ENCODE peak calls at places on chromosomes 16 and 17, in seven cellular contexts. D, Q, W, A, G, I and C are unnamed samples.

GRCh38 chr17:78925234-78925633 is at the start of gene TIMP2:
- DNase-seq in D (peak; percentile 89), Q (peak; percentile 83), W (peak; percentile 20), A (no peak), G (peak; percentile 91), I (peak; percentile 62), C (no peak)

GRCh38 chr17:77828749-77829539 is 129.6 kb upstream of the TNRC6C start:
- DNase-seq in D (no peak), Q (no peak), W (no peak), A (no peak), G (no peak), I (no peak), C (no peak)

GRCh38 chr16:9053006-9053601 is 38.3 kb upstream of the HAPSTR1 start:
- DNase-seq in D (peak; percentile 51), Q (peak; percentile 38), W (no peak), A (no peak), G (peak; percentile 53), I (no peak), C (no peak)

GRCh38 chr16:30997887-30998711 is 12.3 kb downstream of the STX1B start:
- DNase-seq in D (no peak), Q (no peak), W (no peak), A (no peak), G (no peak), I (no peak), C (no peak)

GRCh38 chr16:67279296-67280089 is at the start of gene PLEKHG4:
- DNase-seq in D (peak; percentile 80), Q (peak; percentile 48), W (peak; percentile 70), A (no peak), G (peak; percentile 88), I (peak; percentile 70), C (no peak)

GRCh38 chr16:2365895-2366294 is 25.4 kb upstream of the ABCA3 start:
- DNase-seq in D (no peak), Q (no peak), W (no peak), A (no peak), G (no peak), I (no peak), C (no peak)

GRCh38 chr16:55496509-55497145 is 12.2 kb upstream of the LPCAT2 start:
- DNase-seq in D (no peak), Q (no peak), W (no peak), A (no peak), G (no peak), I (no peak), C (no peak)

GRCh38 chr17:7479389-7480192 is at the start of gene ZBTB4:
- DNase-seq in D (peak; percentile 72), Q (no peak), W (no peak), A (no peak), G (peak; percentile 81), I (no peak), C (no peak)

GRCh38 chr17:37476431-37477130 is 13.1 kb upstream of the DUSP14 start:
- DNase-seq in D (no peak), Q (no peak), W (no peak), A (no peak), G (no peak), I (no peak), C (no peak)

GRCh38 chr16:2235234-2235651 is 1.0 kb upstream of the DNASE1L2 start:
- DNase-seq in D (no peak), Q (no peak), W (no peak), A (no peak), G (no peak), I (no peak), C (no peak)

GRCh38 chr16:30787613-30788378 is 791 bp upstream of the ZNF629 start:
- DNase-seq in D (no peak), Q (no peak), W (no peak), A (no peak), G (no peak), I (no peak), C (no peak)

GRCh38 chr17:27609606-27610303 is 21.2 kb upstream of the LGALS9 start:
- DNase-seq in D (no peak), Q (no peak), W (no peak), A (no peak), G (peak; percentile 61), I (no peak), C (no peak)

GRCh38 chr17:77999413-78000173 is 41.1 kb downstream of the TNRC6C start:
- DNase-seq in D (no peak), Q (no peak), W (no peak), A (no peak), G (no peak), I (no peak), C (no peak)

GRCh38 chr17:1907818-1908698 is 78.3 kb downstream of the RPA1 start:
- DNase-seq in D (peak; percentile 27), Q (no peak), W (no peak), A (no peak), G (no peak), I (no peak), C (no peak)

GRCh38 chr17:31424944-31425582 is 33.6 kb downstream of the RAB11FIP4 start:
- DNase-seq in D (no peak), Q (no peak), W (no peak), A (no peak), G (no peak), I (no peak), C (no peak)

GRCh38 chr17:74759941-74760340 is 11.5 kb downstream of the NHERF1 start:
- DNase-seq in D (no peak), Q (no peak), W (no peak), A (no peak), G (no peak), I (peak; percentile 51), C (peak; percentile 56)

GRCh38 chr17:21245703-21246102 is 7.5 kb downstream of the NATD1 start:
- DNase-seq in D (peak; percentile 74), Q (no peak), W (no peak), A (no peak), G (no peak), I (no peak), C (no peak)

GRCh38 chr17:70622382-70623260 is 453.3 kb downstream of the KCNJ2 start:
- DNase-seq in D (peak; percentile 25), Q (peak; percentile 32), W (no peak), A (no peak), G (peak; percentile 58), I (peak; percentile 21), C (no peak)

GRCh38 chr17:57732062-57732461 is 13.0 kb downstream of the CCDC182 start:
- DNase-seq in D (no peak), Q (no peak), W (no peak), A (no peak), G (no peak), I (peak; percentile 75), C (no peak)

GRCh38 chr17:4534928-4535666 is 20.1 kb downstream of the MYBBP1A start:
- DNase-seq in D (peak; percentile 16), Q (no peak), W (no peak), A (no peak), G (no peak), I (no peak), C (no peak)

GRCh38 chr17:69945698-69946185 is 129.3 kb upstream of the KCNJ16 start:
- DNase-seq in D (no peak), Q (no peak), W (no peak), A (no peak), G (no peak), I (no peak), C (no peak)

GRCh38 chr17:15348030-15348429 is 6.6 kb upstream of the TEKT3 start:
- DNase-seq in D (no peak), Q (no peak), W (no peak), A (no peak), G (peak; percentile 90), I (no peak), C (no peak)

GRCh38 chr16:56450275-56450889 is 750 bp downstream of the NUDT21 start:
- DNase-seq in D (no peak), Q (no peak), W (no peak), A (no peak), G (no peak), I (no peak), C (no peak)

GRCh38 chr17:81723651-81724209 is 11.6 kb downstream of the SLC25A10 start:
- DNase-seq in D (no peak), Q (no peak), W (no peak), A (no peak), G (no peak), I (no peak), C (no peak)

GRCh38 chr17:3573246-3574100 is 15.9 kb upstream of the TRPV3 start:
- DNase-seq in D (no peak), Q (no peak), W (no peak), A (no peak), G (no peak), I (no peak), C (no peak)

GRCh38 chr16:12502671-12503070 is 301.0 kb downstream of the CPPED1 start:
- DNase-seq in D (no peak), Q (no peak), W (no peak), A (no peak), G (no peak), I (no peak), C (no peak)

GRCh38 chr16:73337897-73338296 is 290.0 kb upstream of the ZFHX3 start:
- DNase-seq in D (no peak), Q (no peak), W (no peak), A (no peak), G (no peak), I (no peak), C (no peak)

GRCh38 chr17:46195939-46196338 is 2.7 kb upstream of the KANSL1 start:
- DNase-seq in D (no peak), Q (no peak), W (no peak), A (no peak), G (no peak), I (no peak), C (no peak)

GRCh38 chr17:65099941-65100315 is 37.2 kb upstream of the RGS9 start:
- DNase-seq in D (peak; percentile 70), Q (no peak), W (peak; percentile 58), A (no peak), G (peak; percentile 72), I (peak; percentile 77), C (peak; percentile 68)

GRCh38 chr17:44541884-44542581 is 15.3 kb upstream of the FZD2 start:
- DNase-seq in D (no peak), Q (no peak), W (no peak), A (no peak), G (no peak), I (no peak), C (no peak)

GRCh38 chr16:87561200-87562105 is 40.9 kb upstream of the JPH3 start:
- DNase-seq in D (no peak), Q (no peak), W (no peak), A (no peak), G (no peak), I (no peak), C (no peak)

GRCh38 chr17:50501054-50501453 is 7.2 kb upstream of the MYCBPAP start:
- DNase-seq in D (no peak), Q (no peak), W (no peak), A (no peak), G (peak; percentile 70), I (peak; percentile 25), C (no peak)

GRCh38 chr17:57987582-57988300 is at the start of gene VEZF1:
- DNase-seq in D (peak; percentile 85), Q (peak; percentile 72), W (peak; percentile 63), A (no peak), G (peak; percentile 88), I (peak; percentile 78), C (no peak)

GRCh38 chr17:61415374-61416210 is 15.9 kb downstream of the TBX2 start:
- DNase-seq in D (no peak), Q (no peak), W (no peak), A (no peak), G (no peak), I (no peak), C (no peak)

GRCh38 chr17:32007463-32008298 is 498 bp downstream of the LRRC37B start:
- DNase-seq in D (peak; percentile 19), Q (no peak), W (peak; percentile 5), A (no peak), G (peak; percentile 64), I (peak; percentile 36), C (no peak)

GRCh38 chr16:5041604-5042133 is 7.9 kb upstream of the NAGPA start:
- DNase-seq in D (no peak), Q (no peak), W (no peak), A (no peak), G (no peak), I (no peak), C (peak; percentile 37)

GRCh38 chr16:78310990-78311561 is 211.6 kb downstream of the WWOX start:
- DNase-seq in D (no peak), Q (no peak), W (no peak), A (no peak), G (no peak), I (no peak), C (no peak)